ENCODE peak calls at places on chromosomes 4 and X, in four cellular contexts. F is stimulated activated CD8-positive, alpha-beta memory T cell treated with anti-CD3 and anti-CD28 coated beads, Interleukin-2, amount 100 ng/mL, for 1 hour; T is NK-92 treated with Interleukin-12 subunit alpha and Interleukin-12 subunit beta, amount 100 ng/mL, for 24 hours; K is Calu3. R is an unnamed sample.

GRCh38 chr4:87382931-87383330 is 8.1 kb downstream of the HSD17B11 start:
- DNase-seq in F (no peak), T (no peak), K (no peak), R (no peak)

GRCh38 chrX:3143043-3143799 is 102.0 kb downstream of the ARSF start:
- DNase-seq in F (no peak), T (no peak), K (no peak), R (no peak)

GRCh38 chr4:5018603-5019002 is 655 bp downstream of the CYTL1 start:
- DNase-seq in F (no peak), T (no peak), K (no peak), R (no peak)

GRCh38 chr4:53116959-53117358 is 248.9 kb downstream of the SCFD2 start:
- DNase-seq in F (no peak), T (no peak), K (no peak), R (no peak)

GRCh38 chr4:2796261-2797187 is 3.6 kb downstream of the SH3BP2 start:
- DNase-seq in F (no peak), T (no peak), K (peak; percentile 66), R (no peak)

GRCh38 chr4:3116955-3117354 is 42.5 kb downstream of the HTT start:
- DNase-seq in F (no peak), T (no peak), K (no peak), R (no peak)

GRCh38 chrX:11215191-11215921 is 77.9 kb upstream of the AMELX start:
- DNase-seq in F (no peak), T (no peak), K (no peak), R (no peak)

GRCh38 chrX:127649011-127649410 is 403.2 kb downstream of the ACTRT1 start:
- DNase-seq in F (no peak), T (no peak), K (no peak), R (no peak)

GRCh38 chrX:38882894-38883620 is 81.8 kb downstream of the MID1IP1 start:
- DNase-seq in F (no peak), T (no peak), K (peak; percentile 16), R (peak; percentile 68)

GRCh38 chr4:86977621-86978184 is 42.9 kb downstream of the AFF1 start:
- DNase-seq in F (no peak), T (no peak), K (peak; percentile 57), R (peak; percentile 32)

GRCh38 chr4:20043992-20044391 is 207.7 kb upstream of the SLIT2 start:
- DNase-seq in F (no peak), T (no peak), K (no peak), R (no peak)

GRCh38 chr4:40842725-40843401 is 93.1 kb downstream of the NSUN7 start:
- DNase-seq in F (no peak), T (no peak), K (no peak), R (no peak)

GRCh38 chr4:146398896-146399443 is 122.8 kb downstream of the SLC10A7 start:
- DNase-seq in F (no peak), T (no peak), K (no peak), R (no peak)

GRCh38 chr4:145808021-145808650 is 128.2 kb downstream of the C4orf51 start:
- DNase-seq in F (no peak), T (no peak), K (peak; percentile 49), R (peak; percentile 45)

GRCh38 chr4:24174622-24175021 is 284.8 kb upstream of the PPARGC1A start:
- DNase-seq in F (no peak), T (no peak), K (no peak), R (no peak)

GRCh38 chr4:1842993-1843448 is 12.9 kb downstream of the LETM1 start:
- DNase-seq in F (no peak), T (no peak), K (no peak), R (no peak)

GRCh38 chr4:177484613-177485021 is 42.4 kb upstream of the AGA start:
- DNase-seq in F (no peak), T (no peak), K (peak; percentile 22), R (no peak)

GRCh38 chrX:97756879-97757278 is 873.2 kb downstream of the RPA4 start:
- DNase-seq in F (no peak), T (no peak), K (no peak), R (no peak)

GRCh38 chr4:156829194-156829593 is 142.4 kb downstream of the PDGFC start:
- DNase-seq in F (no peak), T (no peak), K (no peak), R (no peak)

GRCh38 chr4:40321671-40322131 is 13.4 kb upstream of the CHRNA9 start:
- DNase-seq in F (no peak), T (no peak), K (no peak), R (peak; percentile 79)

GRCh38 chrX:69309074-69309792 is 144.0 kb upstream of the PJA1 start:
- DNase-seq in F (no peak), T (no peak), K (no peak), R (no peak)

GRCh38 chr4:55854132-55854531 is 684 bp downstream of the EXOC1 start:
- DNase-seq in F (no peak), T (no peak), K (no peak), R (no peak)